ENCODE peak calls at places on chromosomes 5 and 9, in eight cellular contexts. T is right lobe of liver; K is NCI-H774; O is psoas muscle; U is CD8-positive, alpha-beta memory T cell; P is Karpas-422; S is neural progenitor cell; J is hypothalamus. W is an unnamed sample.

GRCh38 chr9:89538874-89539273 is 41.0 kb upstream of the SEMA4D start:
- DNase-seq in O (no peak), K (peak; percentile 48), U (no peak), S (no peak), J (no peak), T (no peak), P (no peak), W (no peak)

GRCh38 chr9:126009047-126009446 is 261.9 kb downstream of the PBX3 start:
- DNase-seq in S (no peak), J (no peak), P (peak; percentile 43), O (no peak), T (no peak), U (no peak), K (no peak), W (peak; percentile 67)

GRCh38 chr5:33981408-33982171 is 2.9 kb downstream of the SLC45A2 start:
- DNase-seq in T (no peak), U (no peak), S (no peak), K (no peak), J (no peak), P (no peak), O (no peak), W (no peak)

GRCh38 chr5:10797246-10797645 is 36.2 kb upstream of the DAP start:
- DNase-seq in P (no peak), J (no peak), S (no peak), U (no peak), O (no peak), T (no peak), K (no peak), W (no peak)

GRCh38 chr5:135238622-135239460 is 160.2 kb downstream of the MACROH2A1 start:
- DNase-seq in J (no peak), S (no peak), K (no peak), O (no peak), P (no peak), U (no peak), T (no peak), W (peak; percentile 52)

GRCh38 chr5:143179126-143179740 is 224.3 kb downstream of the NR3C1 start:
- DNase-seq in J (no peak), K (no peak), S (no peak), O (no peak), T (no peak), P (no peak), U (no peak), W (no peak)

GRCh38 chr5:87127956-87128687 is 139.6 kb upstream of the RASA1 start:
- DNase-seq in K (no peak), J (no peak), O (no peak), U (no peak), S (no peak), P (no peak), T (no peak), W (no peak)

GRCh38 chr5:76681287-76681686 is 34.6 kb upstream of the F2R start:
- DNase-seq in J (no peak), O (no peak), S (no peak), T (no peak), K (no peak), P (no peak), U (no peak), W (no peak)

GRCh38 chr9:110752766-110753165 is 84.2 kb downstream of the MUSK start:
- DNase-seq in T (no peak), K (no peak), S (no peak), U (no peak), J (no peak), P (no peak), O (no peak), W (no peak)

GRCh38 chr9:88534456-88535225 is at the start of gene NXNL2:
- DNase-seq in U (no peak), K (no peak), J (no peak), T (peak; percentile 81), O (peak; percentile 53), S (peak; percentile 87), P (no peak), W (peak; percentile 96)

GRCh38 chr9:128995791-128996190 is 32.3 kb downstream of the SH3GLB2 start:
- DNase-seq in K (peak; percentile 37), P (no peak), J (peak; percentile 32), T (no peak), O (no peak), S (no peak), U (no peak), W (no peak)

GRCh38 chr9:109258619-109259321 is 62.1 kb downstream of the EPB41L4B start:
- DNase-seq in J (no peak), K (no peak), T (no peak), S (peak; percentile 76), O (no peak), U (no peak), P (no peak), W (peak; percentile 83)

GRCh38 chr9:126696091-126696763 is 82.5 kb downstream of the LMX1B start:
- DNase-seq in K (no peak), O (no peak), J (no peak), P (no peak), T (no peak), S (peak; percentile 1), U (no peak), W (peak; percentile 45)

GRCh38 chr9:134945509-134946275 is 28.0 kb upstream of the FCN1 start:
- DNase-seq in J (no peak), K (no peak), P (no peak), O (no peak), U (no peak), S (no peak), T (peak; percentile 31), W (no peak)

GRCh38 chr5:142881076-142881466 is 110.9 kb downstream of the ARHGAP26 start:
- DNase-seq in U (no peak), O (no peak), J (peak; percentile 39), T (no peak), P (peak; percentile 86), K (no peak), S (peak; percentile 82), W (peak; percentile 67)

GRCh38 chr5:40453689-40454088 is 226.0 kb upstream of the PTGER4 start:
- DNase-seq in S (no peak), K (no peak), J (no peak), U (no peak), O (no peak), T (no peak), P (no peak), W (no peak)

GRCh38 chr5:120682851-120683250 is 218.8 kb downstream of the PRR16 start:
- DNase-seq in O (no peak), P (no peak), T (no peak), S (no peak), J (no peak), U (no peak), K (no peak), W (no peak)

GRCh38 chr9:28774433-28775029 is 1201.2 kb upstream of the C9orf72 start:
- DNase-seq in K (peak; percentile 5), J (no peak), S (peak; percentile 32), T (no peak), P (peak; percentile 81), O (no peak), U (no peak), W (no peak)

GRCh38 chr5:19950897-19951296 is 37.1 kb downstream of the CDH18 start:
- DNase-seq in T (no peak), J (no peak), K (no peak), S (no peak), U (no peak), O (no peak), P (no peak), W (no peak)